ENCODE peak calls at places on chromosome 17, in five cellular contexts. I is H1, N is GM12878, B is HepG2, F is NT2/D1. L is an unnamed sample.

GRCh38 chr17:64005734-64006167 is 7.6 kb downstream of the PRR29 start:
- DNase-seq in I (no peak), N (no peak), F (no peak), B (peak; percentile 62), L (no peak)

GRCh38 chr17:81909231-81909630 is 2.0 kb downstream of the PCYT2 start:
- DNase-seq in B (no peak), F (no peak), N (no peak), I (no peak), L (no peak)

GRCh38 chr17:55769625-55770000 is 18.8 kb downstream of the PCTP start:
- DNase-seq in I (no peak), B (no peak), N (no peak), F (no peak), L (no peak)

GRCh38 chr17:59617141-59617757 is 2.4 kb upstream of the CLTC start:
- DNase-seq in N (no peak), I (no peak), B (no peak), F (no peak), L (no peak)

GRCh38 chr17:32813021-32813420 is 63.9 kb downstream of the MYO1D start:
- DNase-seq in F (no peak), N (no peak), I (no peak), B (no peak), L (no peak)

GRCh38 chr17:49035470-49036269 is 38.5 kb downstream of the IGF2BP1 start:
- DNase-seq in B (no peak), I (no peak), N (no peak), F (no peak), L (peak; percentile 42)

GRCh38 chr17:73317554-73318426 is 6.0 kb upstream of the CDC42EP4 start:
- DNase-seq in B (no peak), F (no peak), I (no peak), N (no peak), L (no peak)

GRCh38 chr17:83125515-83126274 is 46.3 kb downstream of the METRNL start:
- DNase-seq in F (no peak), B (no peak), I (no peak), N (no peak), L (no peak)

GRCh38 chr17:7477392-7478275 is 1.8 kb downstream of the ZBTB4 start:
- DNase-seq in B (peak; percentile 31), F (no peak), I (no peak), N (no peak), L (no peak)
- TF ChIP-seq SUZ12 in B (no peak), F (no peak), I (no peak), N (no peak), L (no peak)

GRCh38 chr17:75250009-75250471 is 11.4 kb downstream of the GGA3 start:
- DNase-seq in I (no peak), N (peak; percentile 79), B (no peak), F (no peak), L (no peak)
- TF ChIP-seq SUZ12 in I (no peak), N (no peak), B (no peak), F (no peak), L (no peak)

GRCh38 chr17:15261063-15261817 is 3.9 kb downstream of the PMP22 start:
- DNase-seq in B (peak; percentile 27), I (no peak), N (no peak), F (no peak), L (peak; percentile 42)
- TF ChIP-seq SUZ12 in B (no peak), I (peak; percentile 59), N (no peak), F (no peak), L (no peak)

GRCh38 chr17:13593757-13594156 is 8.0 kb downstream of the HS3ST3A1 start:
- DNase-seq in N (no peak), F (no peak), B (peak; percentile 7), I (no peak), L (no peak)

GRCh38 chr17:13593021-13593751 is 8.5 kb downstream of the HS3ST3A1 start:
- DNase-seq in F (no peak), B (no peak), I (no peak), N (no peak), L (no peak)

GRCh38 chr17:13590441-13590840 is 11.3 kb downstream of the HS3ST3A1 start:
- DNase-seq in I (no peak), F (no peak), B (no peak), N (no peak), L (no peak)

GRCh38 chr17:13594310-13594709 is 7.4 kb downstream of the HS3ST3A1 start:
- DNase-seq in B (no peak), N (no peak), I (no peak), F (no peak), L (no peak)

DNA sequence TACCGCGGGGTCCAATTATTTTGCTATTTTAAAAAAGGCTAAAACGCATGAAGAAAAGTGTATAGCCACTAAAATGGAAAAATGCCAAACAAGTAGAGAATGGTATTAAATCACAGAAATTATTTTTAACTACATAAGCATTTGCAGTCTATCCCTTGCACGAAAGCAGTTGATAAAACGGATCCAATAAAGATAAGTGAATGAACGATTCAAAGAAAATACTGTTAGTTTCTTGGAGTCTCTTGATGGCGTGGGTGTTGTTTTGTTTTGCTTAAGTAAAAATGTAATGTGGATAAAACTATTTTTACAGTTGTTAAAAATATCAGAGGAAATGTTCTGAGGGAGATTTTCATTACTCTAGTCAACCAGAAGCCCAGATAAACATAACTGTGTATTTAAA is 9.3 kb downstream of the HS3ST3A1 start:
- DNase-seq in I (no peak), N (no peak), B (no peak), F (no peak), L (no peak)
- TF ChIP-seq SUZ12 in I (no peak), N (no peak), B (no peak), F (no peak), L (no peak)

GRCh38 chr17:5588584-5588983 is 4.3 kb upstream of the NLRP1 start:
- DNase-seq in B (no peak), F (no peak), I (no peak), N (no peak), L (no peak)
- TF ChIP-seq SUZ12 in B (no peak), F (no peak), I (no peak), N (no peak), L (no peak)

GRCh38 chr17:66567234-66568170 is 265.1 kb downstream of the PRKCA start:
- DNase-seq in I (peak; percentile 75), B (peak; percentile 73), F (peak; percentile 63), N (peak; percentile 23), L (peak; percentile 75)
- TF ChIP-seq SUZ12 in I (no peak), B (no peak), F (no peak), N (no peak), L (no peak)

GRCh38 chr17:9644910-9645751 is at the start of gene USP43:
- DNase-seq in I (no peak), N (no peak), B (peak; percentile 6), F (no peak), L (peak; percentile 62)
- TF ChIP-seq SUZ12 in I (no peak), N (no peak), B (no peak), F (no peak), L (no peak)

GRCh38 chr17:38565853-38566665 is 39.7 kb downstream of the SRCIN1 start:
- DNase-seq in F (no peak), B (no peak), N (no peak), I (no peak), L (no peak)

GRCh38 chr17:38566666-38567031 is 39.1 kb downstream of the SRCIN1 start:
- DNase-seq in B (no peak), I (no peak), N (no peak), F (no peak), L (no peak)

GRCh38 chr17:38563362-38564253 is 42.1 kb downstream of the SRCIN1 start:
- DNase-seq in I (peak; percentile 75), F (no peak), N (no peak), B (no peak), L (no peak)

GRCh38 chr17:38564254-38564605 is 41.5 kb downstream of the SRCIN1 start:
- DNase-seq in N (no peak), I (no peak), F (no peak), B (no peak), L (no peak)

GRCh38 chr17:38564869-38565268 is 40.9 kb downstream of the SRCIN1 start:
- DNase-seq in B (no peak), F (no peak), N (no peak), I (no peak), L (no peak)
- TF ChIP-seq SUZ12 in B (no peak), F (no peak), N (no peak), I (no peak), L (no peak)